ENCODE peak calls at places on chromosome 3, in ten cellular contexts. E is mesothelial cell of epicardium; N is HEK293T; Y is skeletal muscle cell; H is NCI-H524 treated with DMSO at 0.1 percent for 48 hours; U is activated naive CD4-positive, alpha-beta T cell treated with anti-CD3 and anti-CD28 coated beads for 36 hours; R is NCI-H446; X is ecto neural progenitor cell; G is left ventricle myocardium inferior; M is adrenal gland. O is an unnamed sample.

GRCh38 chr3:7764091-7764490 is 737.5 kb upstream of the LMCD1 start:
- DNase-seq in E (no peak), R (no peak), Y (no peak), M (no peak), X (no peak), U (no peak), G (no peak), N (no peak), H (peak; percentile 87), O (no peak)

GRCh38 chr3:137792633-137793271 is 28.6 kb downstream of the SOX14 start:
- DNase-seq in G (no peak), H (peak; percentile 37), E (no peak), U (peak; percentile 28), R (peak; percentile 10), M (peak; percentile 34), N (peak; percentile 71), Y (no peak), X (peak; percentile 63), O (peak; percentile 57)

GRCh38 chr3:44146073-44146472 is 95.6 kb upstream of the TOPAZ1 start:
- DNase-seq in G (no peak), X (no peak), Y (no peak), E (no peak), N (no peak), H (no peak), M (no peak), U (no peak), R (no peak), O (no peak)

GRCh38 chr3:126835472-126836219 is 131.6 kb downstream of the CHCHD6 start:
- DNase-seq in G (no peak), U (no peak), M (no peak), R (no peak), E (no peak), Y (peak; percentile 34), N (peak; percentile 68), X (peak; percentile 40), H (no peak), O (no peak)

GRCh38 chr3:111112913-111113312 is 41.3 kb downstream of the NECTIN3 start:
- DNase-seq in E (no peak), H (no peak), N (no peak), U (no peak), G (no peak), Y (no peak), X (no peak), M (no peak), R (no peak), O (no peak)

GRCh38 chr3:25468866-25469319 is 40.8 kb downstream of the RARB start:
- DNase-seq in U (no peak), R (no peak), H (no peak), E (no peak), N (no peak), Y (peak; percentile 70), G (peak; percentile 73), M (peak; percentile 59), X (no peak), O (no peak)

GRCh38 chr3:67719333-67719732 is 64.9 kb upstream of the SUCLG2 start:
- DNase-seq in N (no peak), G (no peak), M (no peak), R (no peak), U (no peak), E (no peak), Y (no peak), H (no peak), X (no peak), O (no peak)

GRCh38 chr3:27561591-27561990 is 77.4 kb upstream of the SLC4A7 start:
- DNase-seq in G (no peak), U (no peak), X (no peak), E (no peak), R (no peak), N (no peak), H (no peak), M (no peak), Y (no peak), O (no peak)

GRCh38 chr3:99579246-99579645 is 59.1 kb upstream of the COL8A1 start:
- DNase-seq in E (no peak), Y (peak; percentile 47), N (no peak), H (no peak), G (no peak), M (no peak), X (no peak), R (no peak), U (no peak), O (no peak)

GRCh38 chr3:140916603-140917002 is 25.0 kb upstream of the SLC25A36 start:
- DNase-seq in R (no peak), G (no peak), U (no peak), E (no peak), H (no peak), M (no peak), Y (no peak), X (no peak), N (no peak), O (no peak)

GRCh38 chr3:155131104-155131503 is 51.0 kb downstream of the MME start:
- DNase-seq in E (no peak), N (no peak), M (no peak), U (no peak), G (no peak), X (no peak), H (no peak), R (no peak), Y (peak; percentile 32), O (no peak)

GRCh38 chr3:37825744-37826143 is 35.9 kb upstream of the CTDSPL start:
- DNase-seq in Y (no peak), H (no peak), M (no peak), E (no peak), R (no peak), U (no peak), X (no peak), G (no peak), N (no peak), O (no peak)

GRCh38 chr3:55482496-55483195 is 4.5 kb downstream of the WNT5A start:
- DNase-seq in N (no peak), E (no peak), M (no peak), X (peak; percentile 63), G (no peak), R (no peak), H (no peak), U (no peak), Y (no peak), O (peak; percentile 13)

GRCh38 chr3:171190668-171191067 is 164.1 kb upstream of the SLC2A2 start:
- DNase-seq in R (no peak), E (no peak), U (peak; percentile 20), G (no peak), N (no peak), X (no peak), H (no peak), Y (no peak), M (no peak), O (no peak)

GRCh38 chr3:48565591-48566400 is 2.2 kb upstream of the UCN2 start:
- DNase-seq in M (peak; percentile 42), R (peak; percentile 17), E (no peak), N (no peak), U (no peak), G (no peak), X (no peak), H (no peak), Y (no peak), O (no peak)

GRCh38 chr3:9970020-9970652 is 16.5 kb downstream of the EMC3 start:
- DNase-seq in U (no peak), R (no peak), Y (no peak), H (no peak), M (no peak), G (no peak), E (no peak), N (no peak), X (no peak), O (no peak)

GRCh38 chr3:71069797-71070196 is 513.7 kb downstream of the FOXP1 start:
- DNase-seq in H (no peak), X (peak; percentile 51), Y (no peak), E (no peak), U (peak; percentile 92), M (peak; percentile 43), N (peak; percentile 62), G (peak; percentile 51), R (peak; percentile 31), O (peak; percentile 69)

GRCh38 chr3:128623762-128624176 is 26.8 kb downstream of the RPN1 start:
- DNase-seq in U (no peak), M (peak; percentile 67), G (no peak), E (no peak), X (no peak), Y (peak; percentile 87), H (no peak), N (no peak), R (no peak), O (no peak)